ENCODE peak calls at places on chromosomes 6 and 20, in six cellular contexts. One of them, this sample, is unnamed. For H3K4me1, the result is how much of the 10 kb centered on the place peaks cover.

GRCh38 chr20:63652192-63652980 is 838 bp downstream of the STMN3 start:
- DNase-seq in suprapubic skin: no peak
- DNase-seq in effector memory CD4-positive, alpha-beta T cell: peak
- DNase-seq in neural progenitor cell: peak
- DNase-seq in CD8-positive, alpha-beta T cell: peak
- DNase-seq in left ventricle myocardium inferior: peak
- DNase-seq in this sample: peak

GRCh38 chr6:157959451-157960227 is 22.0 kb upstream of the SYNJ2 start:
- DNase-seq in CD8-positive, alpha-beta T cell: no peak
- DNase-seq in left ventricle myocardium inferior: no peak
- DNase-seq in neural progenitor cell: no peak
- DNase-seq in suprapubic skin: no peak
- DNase-seq in effector memory CD4-positive, alpha-beta T cell: no peak
- DNase-seq in this sample: no peak

GRCh38 chr6:63598001-63598250 is 25.6 kb downstream of the LOC128125822 start:
- DNase-seq in left ventricle myocardium inferior: no peak
- DNase-seq in CD8-positive, alpha-beta T cell: no peak
- DNase-seq in neural progenitor cell: no peak
- DNase-seq in effector memory CD4-positive, alpha-beta T cell: no peak
- DNase-seq in suprapubic skin: no peak
- DNase-seq in this sample: no peak

GRCh38 chr6:17280552-17281090 is 540 bp upstream of the RBM24 start:
- DNase-seq in suprapubic skin: peak
- DNase-seq in CD8-positive, alpha-beta T cell: peak
- DNase-seq in neural progenitor cell: peak
- DNase-seq in effector memory CD4-positive, alpha-beta T cell: no peak
- DNase-seq in left ventricle myocardium inferior: peak
- DNase-seq in this sample: peak

GRCh38 chr6:129492260-129492659 is 217.7 kb downstream of the ARHGAP18 start:
- DNase-seq in left ventricle myocardium inferior: no peak
- DNase-seq in effector memory CD4-positive, alpha-beta T cell: no peak
- DNase-seq in CD8-positive, alpha-beta T cell: no peak
- DNase-seq in neural progenitor cell: no peak
- DNase-seq in suprapubic skin: no peak
- DNase-seq in this sample: no peak

GRCh38 chr6:26627843-26628242 is 31.1 kb downstream of the ABT1 start:
- DNase-seq in CD8-positive, alpha-beta T cell: no peak
- DNase-seq in left ventricle myocardium inferior: no peak
- DNase-seq in suprapubic skin: no peak
- DNase-seq in neural progenitor cell: no peak
- DNase-seq in effector memory CD4-positive, alpha-beta T cell: no peak
- DNase-seq in this sample: no peak

GRCh38 chr6:82917346-82918064 is 148.1 kb downstream of the UBE3D start:
- DNase-seq in effector memory CD4-positive, alpha-beta T cell: no peak
- DNase-seq in CD8-positive, alpha-beta T cell: no peak
- DNase-seq in suprapubic skin: no peak
- DNase-seq in neural progenitor cell: no peak
- DNase-seq in left ventricle myocardium inferior: no peak
- DNase-seq in this sample: no peak

GRCh38 chr6:157246048-157246630 is 77.2 kb downstream of the TMEM242 start:
- DNase-seq in left ventricle myocardium inferior: no peak
- DNase-seq in suprapubic skin: peak
- DNase-seq in neural progenitor cell: no peak
- DNase-seq in CD8-positive, alpha-beta T cell: no peak
- DNase-seq in effector memory CD4-positive, alpha-beta T cell: no peak
- DNase-seq in this sample: peak

GRCh38 chr6:16345449-16346330 is 107.3 kb downstream of the GMPR start:
- DNase-seq in left ventricle myocardium inferior: no peak
- DNase-seq in neural progenitor cell: peak
- DNase-seq in effector memory CD4-positive, alpha-beta T cell: no peak
- DNase-seq in CD8-positive, alpha-beta T cell: no peak
- DNase-seq in suprapubic skin: peak
- DNase-seq in this sample: peak

GRCh38 chr6:145924600-145924999 is 39.6 kb downstream of the SHPRH start:
- DNase-seq in neural progenitor cell: no peak
- DNase-seq in suprapubic skin: no peak
- DNase-seq in CD8-positive, alpha-beta T cell: no peak
- DNase-seq in effector memory CD4-positive, alpha-beta T cell: no peak
- DNase-seq in left ventricle myocardium inferior: no peak
- DNase-seq in this sample: no peak

GRCh38 chr6:12288211-12288618 is 1.9 kb upstream of the EDN1 start:
- DNase-seq in effector memory CD4-positive, alpha-beta T cell: no peak
- DNase-seq in suprapubic skin: no peak
- DNase-seq in left ventricle myocardium inferior: no peak
- DNase-seq in CD8-positive, alpha-beta T cell: no peak
- DNase-seq in neural progenitor cell: no peak
- DNase-seq in this sample: no peak

GRCh38 chr6:12348530-12349511 is 58.7 kb downstream of the EDN1 start:
- DNase-seq in left ventricle myocardium inferior: no peak
- DNase-seq in neural progenitor cell: no peak
- DNase-seq in CD8-positive, alpha-beta T cell: no peak
- DNase-seq in suprapubic skin: no peak
- DNase-seq in effector memory CD4-positive, alpha-beta T cell: no peak
- DNase-seq in this sample: peak

GRCh38 chr20:19757487-19757972 is 528 bp upstream of the RIN2 start:
- DNase-seq in left ventricle myocardium inferior: peak
- DNase-seq in neural progenitor cell: peak
- DNase-seq in CD8-positive, alpha-beta T cell: no peak
- DNase-seq in effector memory CD4-positive, alpha-beta T cell: no peak
- DNase-seq in suprapubic skin: peak
- DNase-seq in this sample: peak

GRCh38 chr6:154202334-154202733 is 154.3 kb downstream of the IPCEF1 start:
- DNase-seq in neural progenitor cell: no peak
- DNase-seq in suprapubic skin: no peak
- DNase-seq in effector memory CD4-positive, alpha-beta T cell: no peak
- DNase-seq in CD8-positive, alpha-beta T cell: no peak
- DNase-seq in left ventricle myocardium inferior: no peak
- DNase-seq in this sample: no peak

GRCh38 chr6:116040980-116041379 is 19.7 kb downstream of the FRK start:
- DNase-seq in CD8-positive, alpha-beta T cell: no peak
- DNase-seq in neural progenitor cell: no peak
- DNase-seq in suprapubic skin: no peak
- DNase-seq in effector memory CD4-positive, alpha-beta T cell: no peak
- DNase-seq in left ventricle myocardium inferior: no peak
- DNase-seq in this sample: no peak

GRCh38 chr20:60137657-60138245 is 179.5 kb downstream of the CDH26 start:
- DNase-seq in neural progenitor cell: peak
- DNase-seq in left ventricle myocardium inferior: no peak
- DNase-seq in effector memory CD4-positive, alpha-beta T cell: peak
- DNase-seq in CD8-positive, alpha-beta T cell: no peak
- DNase-seq in suprapubic skin: no peak
- DNase-seq in this sample: no peak

GRCh38 chr6:43489277-43490072 is 12.1 kb downstream of the TJAP1 start:
- DNase-seq in neural progenitor cell: peak
- DNase-seq in suprapubic skin: no peak
- DNase-seq in CD8-positive, alpha-beta T cell: no peak
- DNase-seq in left ventricle myocardium inferior: no peak
- DNase-seq in effector memory CD4-positive, alpha-beta T cell: no peak
- DNase-seq in this sample: no peak

GRCh38 chr6:52506502-52506875 is 70.4 kb downstream of the TRAM2 start:
- DNase-seq in neural progenitor cell: no peak
- DNase-seq in effector memory CD4-positive, alpha-beta T cell: no peak
- DNase-seq in left ventricle myocardium inferior: no peak
- DNase-seq in suprapubic skin: no peak
- DNase-seq in CD8-positive, alpha-beta T cell: no peak
- DNase-seq in this sample: no peak

GRCh38 chr6:169106176-169106575 is 147.5 kb downstream of the THBS2 start:
- DNase-seq in CD8-positive, alpha-beta T cell: no peak
- DNase-seq in left ventricle myocardium inferior: no peak
- DNase-seq in effector memory CD4-positive, alpha-beta T cell: no peak
- DNase-seq in neural progenitor cell: no peak
- DNase-seq in suprapubic skin: no peak
- DNase-seq in this sample: peak

GRCh38 chr6:74657033-74657432 is 548.8 kb downstream of the COL12A1 start:
- DNase-seq in suprapubic skin: no peak
- DNase-seq in left ventricle myocardium inferior: no peak
- DNase-seq in neural progenitor cell: no peak
- DNase-seq in effector memory CD4-positive, alpha-beta T cell: no peak
- DNase-seq in CD8-positive, alpha-beta T cell: no peak
- DNase-seq in this sample: peak

GRCh38 chr6:131966443-131966842 is 15.3 kb upstream of the CCN2 start:
- DNase-seq in effector memory CD4-positive, alpha-beta T cell: no peak
- DNase-seq in CD8-positive, alpha-beta T cell: no peak
- DNase-seq in suprapubic skin: no peak
- DNase-seq in neural progenitor cell: no peak
- DNase-seq in left ventricle myocardium inferior: no peak
- DNase-seq in this sample: peak

GRCh38 chr6:63671098-63671754 is 35.6 kb downstream of the PHF3 start:
- DNase-seq in effector memory CD4-positive, alpha-beta T cell: no peak
- DNase-seq in left ventricle myocardium inferior: no peak
- DNase-seq in suprapubic skin: no peak
- DNase-seq in neural progenitor cell: no peak
- DNase-seq in CD8-positive, alpha-beta T cell: no peak
- DNase-seq in this sample: no peak

GRCh38 chr20:53751394-53752368 is 158.0 kb upstream of the ZNF217 start:
- DNase-seq in effector memory CD4-positive, alpha-beta T cell: no peak
- DNase-seq in CD8-positive, alpha-beta T cell: peak
- DNase-seq in neural progenitor cell: no peak
- DNase-seq in suprapubic skin: peak
- DNase-seq in left ventricle myocardium inferior: no peak
- DNase-seq in this sample: no peak
- H3K4me1 ChIP-seq in effector memory CD4-positive, alpha-beta T cell: under half
- H3K4me1 ChIP-seq in CD8-positive, alpha-beta T cell: half or more
- H3K4me1 ChIP-seq in neural progenitor cell: under half
- H3K4me1 ChIP-seq in suprapubic skin: under half
- H3K4me1 ChIP-seq in left ventricle myocardium inferior: under half
- H3K4me1 ChIP-seq in this sample: under half

DNA sequence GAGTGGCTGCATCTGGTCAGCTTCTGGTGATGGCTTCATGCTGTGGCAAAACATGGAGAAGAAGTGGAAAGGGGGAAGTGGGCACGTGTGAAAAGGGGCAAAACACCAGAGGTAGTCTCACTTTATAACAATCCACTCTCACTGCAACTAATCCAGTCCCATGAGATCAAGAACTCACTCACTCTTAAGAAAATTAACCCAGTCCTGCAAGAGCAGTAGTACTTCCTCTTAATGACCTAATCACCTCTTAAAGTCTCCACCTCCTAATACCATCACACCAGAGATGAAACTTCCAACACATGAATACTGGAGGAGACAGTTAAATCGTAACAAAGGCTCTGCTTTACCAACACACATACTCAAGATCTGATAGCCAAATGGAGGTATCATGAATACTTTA is 152.6 kb downstream of the THEMIS start:
- DNase-seq in left ventricle myocardium inferior: no peak
- DNase-seq in CD8-positive, alpha-beta T cell: no peak
- DNase-seq in effector memory CD4-positive, alpha-beta T cell: no peak
- DNase-seq in suprapubic skin: no peak
- DNase-seq in neural progenitor cell: no peak
- DNase-seq in this sample: no peak
- H3K4me1 ChIP-seq in left ventricle myocardium inferior: under half
- H3K4me1 ChIP-seq in CD8-positive, alpha-beta T cell: half or more
- H3K4me1 ChIP-seq in effector memory CD4-positive, alpha-beta T cell: under half
- H3K4me1 ChIP-seq in suprapubic skin: under half
- H3K4me1 ChIP-seq in neural progenitor cell: under half
- H3K4me1 ChIP-seq in this sample: under half

DNA sequence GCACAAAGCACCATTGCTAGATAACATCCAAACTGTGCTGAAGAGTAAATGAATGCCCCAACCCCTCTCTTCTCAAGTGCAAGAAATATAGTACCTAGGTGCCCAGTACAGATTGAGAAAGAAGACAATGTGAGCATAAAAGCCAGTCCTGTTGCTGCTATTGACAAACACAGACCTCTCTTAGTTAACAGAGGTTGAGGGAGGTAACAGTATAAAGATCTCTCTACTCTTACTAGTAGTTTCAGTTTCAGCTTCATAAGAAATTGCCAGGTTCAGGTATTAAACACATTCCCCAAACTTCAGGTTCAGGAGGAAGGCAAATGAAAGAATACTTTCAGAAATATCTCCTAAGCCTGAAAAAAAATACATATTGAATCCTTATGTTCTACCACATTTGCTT is 31.4 kb downstream of the TBC1D32 start:
- DNase-seq in effector memory CD4-positive, alpha-beta T cell: no peak
- DNase-seq in suprapubic skin: no peak
- DNase-seq in left ventricle myocardium inferior: no peak
- DNase-seq in CD8-positive, alpha-beta T cell: no peak
- DNase-seq in neural progenitor cell: no peak
- DNase-seq in this sample: no peak
- H3K4me1 ChIP-seq in effector memory CD4-positive, alpha-beta T cell: under half
- H3K4me1 ChIP-seq in suprapubic skin: under half
- H3K4me1 ChIP-seq in left ventricle myocardium inferior: under half
- H3K4me1 ChIP-seq in CD8-positive, alpha-beta T cell: under half
- H3K4me1 ChIP-seq in neural progenitor cell: under half
- H3K4me1 ChIP-seq in this sample: under half

DNA sequence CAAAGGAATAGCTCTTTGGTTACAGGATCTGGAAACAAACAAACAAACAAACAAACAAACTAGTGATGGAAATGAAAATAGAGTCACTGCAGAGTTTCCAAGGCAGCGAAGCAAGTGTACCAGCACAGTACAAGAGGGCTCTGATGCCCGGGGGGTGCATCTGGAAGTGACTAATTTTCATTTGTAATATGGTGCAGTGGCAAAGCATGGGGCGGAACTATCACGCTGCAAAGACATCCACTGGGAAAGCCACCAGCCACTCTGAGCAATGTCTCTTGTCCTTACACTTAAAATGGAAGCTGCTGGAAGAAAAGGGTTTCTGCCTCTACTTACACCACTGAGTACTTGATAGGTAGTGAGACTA is 44.4 kb upstream of the NEDD9 start:
- DNase-seq in left ventricle myocardium inferior: no peak
- DNase-seq in effector memory CD4-positive, alpha-beta T cell: no peak
- DNase-seq in suprapubic skin: no peak
- DNase-seq in neural progenitor cell: no peak
- DNase-seq in CD8-positive, alpha-beta T cell: no peak
- DNase-seq in this sample: no peak
- H3K4me1 ChIP-seq in left ventricle myocardium inferior: under half
- H3K4me1 ChIP-seq in effector memory CD4-positive, alpha-beta T cell: under half
- H3K4me1 ChIP-seq in suprapubic skin: under half
- H3K4me1 ChIP-seq in neural progenitor cell: under half
- H3K4me1 ChIP-seq in CD8-positive, alpha-beta T cell: under half
- H3K4me1 ChIP-seq in this sample: under half

GRCh38 chr20:45061244-45061643 is 39.7 kb downstream of the KCNS1 start:
- DNase-seq in left ventricle myocardium inferior: no peak
- DNase-seq in neural progenitor cell: no peak
- DNase-seq in effector memory CD4-positive, alpha-beta T cell: no peak
- DNase-seq in CD8-positive, alpha-beta T cell: no peak
- DNase-seq in suprapubic skin: no peak
- DNase-seq in this sample: peak

GRCh38 chr20:45067087-45067486 is 33.8 kb downstream of the KCNS1 start:
- DNase-seq in CD8-positive, alpha-beta T cell: no peak
- DNase-seq in suprapubic skin: no peak
- DNase-seq in effector memory CD4-positive, alpha-beta T cell: no peak
- DNase-seq in left ventricle myocardium inferior: no peak
- DNase-seq in neural progenitor cell: no peak
- DNase-seq in this sample: no peak

GRCh38 chr20:45066372-45066771 is 34.6 kb downstream of the KCNS1 start:
- DNase-seq in suprapubic skin: no peak
- DNase-seq in left ventricle myocardium inferior: no peak
- DNase-seq in CD8-positive, alpha-beta T cell: no peak
- DNase-seq in effector memory CD4-positive, alpha-beta T cell: no peak
- DNase-seq in neural progenitor cell: no peak
- DNase-seq in this sample: no peak

GRCh38 chr20:45067558-45067957 is 33.4 kb downstream of the KCNS1 start:
- DNase-seq in left ventricle myocardium inferior: no peak
- DNase-seq in suprapubic skin: no peak
- DNase-seq in neural progenitor cell: no peak
- DNase-seq in effector memory CD4-positive, alpha-beta T cell: no peak
- DNase-seq in CD8-positive, alpha-beta T cell: no peak
- DNase-seq in this sample: no peak

GRCh38 chr20:45064812-45065211 is 36.1 kb downstream of the KCNS1 start:
- DNase-seq in neural progenitor cell: no peak
- DNase-seq in effector memory CD4-positive, alpha-beta T cell: no peak
- DNase-seq in left ventricle myocardium inferior: no peak
- DNase-seq in suprapubic skin: no peak
- DNase-seq in CD8-positive, alpha-beta T cell: no peak
- DNase-seq in this sample: no peak
- H3K4me1 ChIP-seq in neural progenitor cell: under half
- H3K4me1 ChIP-seq in effector memory CD4-positive, alpha-beta T cell: under half
- H3K4me1 ChIP-seq in left ventricle myocardium inferior: under half
- H3K4me1 ChIP-seq in suprapubic skin: under half
- H3K4me1 ChIP-seq in CD8-positive, alpha-beta T cell: under half
- H3K4me1 ChIP-seq in this sample: under half

GRCh38 chr20:22800161-22800560 is 215.8 kb upstream of the FOXA2 start:
- DNase-seq in neural progenitor cell: no peak
- DNase-seq in CD8-positive, alpha-beta T cell: no peak
- DNase-seq in left ventricle myocardium inferior: no peak
- DNase-seq in effector memory CD4-positive, alpha-beta T cell: no peak
- DNase-seq in suprapubic skin: no peak
- DNase-seq in this sample: no peak
- H3K4me1 ChIP-seq in neural progenitor cell: under half
- H3K4me1 ChIP-seq in CD8-positive, alpha-beta T cell: under half
- H3K4me1 ChIP-seq in left ventricle myocardium inferior: under half
- H3K4me1 ChIP-seq in effector memory CD4-positive, alpha-beta T cell: under half
- H3K4me1 ChIP-seq in suprapubic skin: under half
- H3K4me1 ChIP-seq in this sample: under half